ENCODE peak calls at places on chromosomes 6 and 20, in four cellular contexts. I, L, M and J are unnamed samples.

GRCh38 chr6:167311286-167311685 is 13.6 kb upstream of the TTLL2 start:
- DNase-seq in I (no peak), L (no peak), M (no peak), J (no peak)

GRCh38 chr6:141561154-141561553 is 571.6 kb upstream of the GJE1 start:
- DNase-seq in I (no peak), L (no peak), M (no peak), J (no peak)

GRCh38 chr20:36493013-36493800 is 48.1 kb upstream of the MYL9 start:
- DNase-seq in I (no peak), L (no peak), M (no peak), J (no peak)

GRCh38 chr6:54097753-54098152 is 13.5 kb upstream of the MLIP start:
- DNase-seq in I (no peak), L (no peak), M (no peak), J (no peak)

GRCh38 chr6:75855047-75855446 is 106.0 kb downstream of the MYO6 start:
- DNase-seq in I (peak), L (no peak), M (peak), J (peak)

GRCh38 chr20:3315110-3315509 is 76.1 kb upstream of the SLC4A11 start:
- DNase-seq in I (no peak), L (no peak), M (no peak), J (no peak)

GRCh38 chr20:50052952-50053789 is 59.8 kb downstream of the UBE2V1 start:
- DNase-seq in I (no peak), L (no peak), M (no peak), J (no peak)

GRCh38 chr20:6632187-6632586 is 135.3 kb upstream of the BMP2 start:
- DNase-seq in I (no peak), L (no peak), M (peak), J (no peak)

GRCh38 chr6:1631251-1631650 is 21.5 kb downstream of the FOXC1 start:
- DNase-seq in I (no peak), L (no peak), M (no peak), J (no peak)

GRCh38 chr6:34791164-34791841 is 580 bp upstream of the BLTP3A start:
- DNase-seq in I (no peak), L (no peak), M (peak), J (no peak)

GRCh38 chr6:4905858-4906257 is 98.0 kb downstream of the RPP40 start:
- DNase-seq in I (no peak), L (no peak), M (no peak), J (no peak)

GRCh38 chr6:33683051-33683571 is 28.4 kb downstream of the UQCC2 start:
- DNase-seq in I (no peak), L (no peak), M (no peak), J (no peak)

GRCh38 chr6:165889636-165890403 is 226.8 kb upstream of the PDE10A start:
- DNase-seq in I (no peak), L (no peak), M (peak), J (no peak)

GRCh38 chr20:18676366-18676765 is 88.5 kb downstream of the DTD1 start:
- DNase-seq in I (no peak), L (no peak), M (no peak), J (no peak)

GRCh38 chr6:119484598-119484997 is 135.0 kb upstream of the MAN1A1 start:
- DNase-seq in I (peak), L (no peak), M (peak), J (peak)

GRCh38 chr6:1337791-1338190 is 25.9 kb downstream of the FOXQ1 start:
- DNase-seq in I (no peak), L (no peak), M (no peak), J (no peak)

GRCh38 chr6:169648617-169649016 is 53.2 kb downstream of the WDR27 start:
- DNase-seq in I (no peak), L (no peak), M (no peak), J (no peak)

GRCh38 chr20:57688864-57689263 is 21.0 kb downstream of the PMEPA1 start:
- DNase-seq in I (no peak), L (no peak), M (no peak), J (no peak)

GRCh38 chr20:36447101-36447500 is 94.2 kb upstream of the MYL9 start:
- DNase-seq in I (no peak), L (no peak), M (no peak), J (no peak)

GRCh38 chr6:11428351-11428750 is 109.2 kb upstream of the TMEM170B start:
- DNase-seq in I (no peak), L (no peak), M (no peak), J (no peak)

GRCh38 chr6:148969679-148970078 is 222.8 kb downstream of the UST start:
- DNase-seq in I (no peak), L (no peak), M (no peak), J (no peak)

GRCh38 chr6:5173862-5174643 is 86.7 kb downstream of the LYRM4 start:
- DNase-seq in I (no peak), L (no peak), M (no peak), J (no peak)

GRCh38 chr6:16623029-16623653 is 138.1 kb downstream of the ATXN1 start:
- DNase-seq in I (no peak), L (no peak), M (peak), J (no peak)

GRCh38 chr6:26158581-26159416 is 71.6 kb downstream of the HFE start:
- DNase-seq in I (no peak), L (no peak), M (peak), J (no peak)

GRCh38 chr6:40504274-40504673 is 82.9 kb downstream of the LRFN2 start:
- DNase-seq in I (no peak), L (no peak), M (no peak), J (no peak)

GRCh38 chr6:43767553-43768505 is 2.2 kb upstream of the VEGFA start:
- DNase-seq in I (no peak), L (no peak), M (no peak), J (no peak)

GRCh38 chr6:139597781-139598368 is 223.4 kb upstream of the CITED2 start:
- DNase-seq in I (peak), L (peak), M (peak), J (peak)

GRCh38 chr6:484086-484728 is 92.7 kb downstream of the IRF4 start:
- DNase-seq in I (no peak), L (no peak), M (peak), J (no peak)

GRCh38 chr6:39908838-39909583 is 25.3 kb downstream of the MOCS1 start:
- DNase-seq in I (no peak), L (no peak), M (no peak), J (no peak)

GRCh38 chr20:63071541-63072181 is 64.9 kb upstream of the BHLHE23 start:
- DNase-seq in I (peak), L (no peak), M (peak), J (no peak)

GRCh38 chr6:80161438-80161837 is 55.0 kb downstream of the BCKDHB start:
- DNase-seq in I (no peak), L (no peak), M (no peak), J (no peak)

GRCh38 chr20:21046413-21047070 is 59.6 kb downstream of the LINC00237 start:
- DNase-seq in I (no peak), L (no peak), M (no peak), J (no peak)

GRCh38 chr6:13412639-13413465 is 74.5 kb downstream of the GFOD1 start:
- DNase-seq in I (no peak), L (no peak), M (no peak), J (no peak)

GRCh38 chr6:43060034-43060754 is 763 bp downstream of the KLC4 start:
- DNase-seq in I (no peak), L (no peak), M (no peak), J (no peak)

GRCh38 chr20:10249822-10250221 is 31.2 kb downstream of the SNAP25 start:
- DNase-seq in I (no peak), L (no peak), M (no peak), J (no peak)

GRCh38 chr6:158911746-158912158 is 88.2 kb downstream of the RSPH3 start:
- DNase-seq in I (no peak), L (no peak), M (no peak), J (no peak)

GRCh38 chr6:112007805-112008204 is 46.1 kb upstream of the CCN6 start:
- DNase-seq in I (no peak), L (no peak), M (peak), J (no peak)

GRCh38 chr6:89527634-89528033 is 94.7 kb downstream of the ANKRD6 start:
- DNase-seq in I (no peak), L (no peak), M (no peak), J (no peak)

GRCh38 chr6:100809346-100809745 is 71.8 kb downstream of the ASCC3 start:
- DNase-seq in I (no peak), L (no peak), M (no peak), J (no peak)

GRCh38 chr6:139369068-139369467 is 5.4 kb downstream of the CITED2 start:
- DNase-seq in I (no peak), L (no peak), M (no peak), J (no peak)

GRCh38 chr6:87827291-87827690 is 125.3 kb upstream of the AKIRIN2 start:
- DNase-seq in I (no peak), L (no peak), M (no peak), J (no peak)
- TF ChIP-seq CTCF in I (no peak), L (no peak), M (no peak), J (no peak)

GRCh38 chr20:5114403-5114802 is 5.4 kb downstream of the PCNA start:
- DNase-seq in I (no peak), L (no peak), M (no peak), J (no peak)

GRCh38 chr20:5119143-5119434 is 669 bp downstream of the PCNA start:
- DNase-seq in I (no peak), L (no peak), M (no peak), J (no peak)

GRCh38 chr20:5119435-5120188 is at the start of gene PCNA:
- DNase-seq in I (peak), L (peak), M (peak), J (peak)

GRCh38 chr20:5118220-5119142 is 1.3 kb downstream of the PCNA start:
- DNase-seq in I (no peak), L (no peak), M (no peak), J (no peak)

GRCh38 chr20:5116875-5117274 is 2.9 kb downstream of the PCNA start:
- DNase-seq in I (no peak), L (no peak), M (no peak), J (no peak)
- H3K4me3 ChIP-seq in I (no peak), L (no peak), M (no peak), J (no peak)

DNA sequence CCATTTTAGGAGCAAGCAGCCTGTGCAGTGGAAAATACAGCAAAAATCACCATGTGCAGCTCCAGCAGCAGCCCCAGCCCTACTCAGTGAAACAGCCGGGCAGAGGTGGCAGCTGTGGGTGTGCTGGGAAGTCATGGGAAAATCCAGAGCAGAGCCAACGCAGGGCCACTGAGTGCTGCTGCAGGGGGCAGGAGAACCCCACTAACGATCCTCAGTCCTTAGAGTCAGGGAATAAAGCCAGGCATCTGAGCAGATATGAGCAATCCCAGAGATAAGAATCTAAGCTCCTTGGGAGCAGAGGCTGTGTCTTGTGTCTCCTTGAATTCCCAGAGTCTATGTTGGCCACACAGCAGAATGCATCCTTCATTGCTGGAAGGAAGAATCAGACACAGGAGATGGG is 493.1 kb upstream of the MAP3K7 start:
- DNase-seq in I (no peak), L (no peak), M (no peak), J (no peak)
- TF ChIP-seq CTCF in I (no peak), L (no peak), M (no peak), J (no peak)

GRCh38 chr20:944148-944547 is 28.0 kb upstream of the ANGPT4 start:
- DNase-seq in I (no peak), L (no peak), M (no peak), J (no peak)
- H3K4me3 ChIP-seq in I (no peak), L (no peak), M (no peak), J (no peak)

GRCh38 chr6:95078457-95078856 is 498.9 kb upstream of the MANEA start:
- DNase-seq in I (no peak), L (no peak), M (no peak), J (no peak)
- TF ChIP-seq CTCF in I (no peak), L (no peak), M (no peak), J (no peak)

DNA sequence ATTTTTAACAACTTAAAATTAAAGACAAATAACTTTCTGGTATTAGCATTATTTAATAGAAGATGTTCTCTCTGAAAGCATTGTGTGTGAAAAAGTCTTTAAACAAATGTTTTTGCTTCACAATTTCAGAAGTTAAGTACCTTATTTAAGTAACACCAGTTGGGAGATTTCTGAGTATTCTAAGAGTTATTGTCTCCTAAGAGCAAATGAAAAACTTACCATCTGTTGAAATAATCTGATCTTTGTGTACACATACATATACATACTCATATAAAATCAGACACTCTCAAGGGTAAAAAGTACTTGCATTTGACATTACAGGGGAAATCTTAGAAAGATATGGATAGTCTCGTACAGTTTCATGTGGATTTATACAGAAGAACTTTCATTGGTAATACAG is 2.4 kb downstream of the BTBD3 start:
- DNase-seq in I (no peak), L (no peak), M (no peak), J (no peak)
- H3K4me3 ChIP-seq in I (no peak), L (no peak), M (no peak), J (no peak)

GRCh38 chr6:24933868-24934401 is 1.8 kb downstream of the RIPOR2 start:
- DNase-seq in I (no peak), L (no peak), M (peak), J (no peak)
- TF ChIP-seq CTCF in I (peak), L (no peak), M (peak), J (peak)

GRCh38 chr6:98823845-98824162 is 10.6 kb upstream of the POU3F2 start:
- DNase-seq in I (no peak), L (no peak), M (no peak), J (no peak)

GRCh38 chr6:98823428-98823827 is 10.9 kb upstream of the POU3F2 start:
- DNase-seq in I (no peak), L (no peak), M (no peak), J (no peak)

GRCh38 chr6:98824163-98824906 is 10.0 kb upstream of the POU3F2 start:
- DNase-seq in I (no peak), L (no peak), M (no peak), J (no peak)

GRCh38 chr6:98825602-98826230 is 8.7 kb upstream of the POU3F2 start:
- DNase-seq in I (no peak), L (no peak), M (no peak), J (no peak)

DNA sequence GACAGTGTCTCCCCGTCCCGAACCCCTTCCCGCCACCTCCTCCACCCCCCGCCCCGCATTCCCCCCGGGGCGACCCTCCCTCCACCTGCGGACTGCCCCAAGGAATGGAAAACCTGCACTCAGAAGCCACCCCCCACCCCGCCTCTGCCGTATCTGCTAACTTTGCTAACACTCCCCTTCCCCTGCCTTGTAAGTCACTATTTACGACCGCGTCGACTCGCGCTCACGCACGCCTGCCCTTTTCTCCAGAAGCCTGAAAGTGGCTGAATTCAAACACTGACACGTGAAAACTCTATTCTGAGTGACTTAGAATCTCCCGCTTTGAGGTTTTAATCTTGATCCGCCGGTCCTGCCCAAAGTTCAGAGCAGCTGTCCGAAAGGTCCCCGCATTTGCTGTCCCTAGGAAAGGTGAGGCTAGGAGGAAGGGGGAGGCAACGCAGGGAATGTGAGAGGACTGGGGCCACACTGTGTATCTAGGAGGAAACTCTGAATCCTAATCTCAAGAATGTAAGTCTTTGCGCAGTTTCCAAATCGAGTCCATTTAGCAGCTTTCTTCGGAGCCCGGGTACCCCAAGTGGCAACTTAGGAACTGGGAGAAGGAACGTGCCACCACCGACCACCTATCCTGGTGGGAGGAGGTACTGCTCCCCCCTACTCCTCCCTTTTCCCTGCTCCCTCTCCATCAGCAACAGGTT is 9.3 kb upstream of the POU3F2 start:
- DNase-seq in I (no peak), L (no peak), M (no peak), J (no peak)
- H3K4me3 ChIP-seq in I (no peak), L (peak), M (no peak), J (no peak)

GRCh38 chr6:70162972-70163371 is 139.9 kb downstream of the COL9A1 start:
- DNase-seq in I (no peak), L (no peak), M (no peak), J (no peak)
- TF ChIP-seq CTCF in I (no peak), L (no peak), M (no peak), J (no peak)

GRCh38 chr20:48761023-48761785 is 66.6 kb downstream of the PREX1 start:
- DNase-seq in I (no peak), L (peak), M (no peak), J (no peak)

GRCh38 chr20:48760403-48760889 is 67.4 kb downstream of the PREX1 start:
- DNase-seq in I (no peak), L (no peak), M (peak), J (no peak)

GRCh38 chr20:48763183-48764030 is 64.4 kb downstream of the PREX1 start:
- DNase-seq in I (no peak), L (no peak), M (no peak), J (no peak)

GRCh38 chr20:48759631-48760245 is 68.1 kb downstream of the PREX1 start:
- DNase-seq in I (no peak), L (no peak), M (no peak), J (no peak)

DNA sequence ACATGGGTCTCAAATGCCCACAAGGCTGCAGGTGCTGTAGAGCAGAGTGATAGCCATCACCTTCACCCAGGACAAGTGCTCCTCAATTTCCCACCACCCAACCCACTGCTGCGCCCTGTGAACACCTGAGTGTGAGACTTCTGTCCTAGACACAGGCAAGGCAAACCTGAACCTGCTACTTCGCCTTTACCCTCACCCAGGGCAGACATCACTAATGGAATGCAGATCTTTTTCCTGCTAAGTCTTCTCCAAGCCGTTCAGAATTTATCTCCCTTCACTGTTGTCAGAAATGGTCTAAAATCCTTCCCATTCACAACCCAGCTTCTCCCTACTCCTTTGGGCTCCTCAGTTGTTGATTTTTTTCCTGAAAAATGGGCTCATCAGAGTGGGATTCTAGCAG is 65.9 kb downstream of the PREX1 start:
- DNase-seq in I (no peak), L (no peak), M (no peak), J (no peak)
- H3K4me3 ChIP-seq in I (no peak), L (no peak), M (no peak), J (no peak)